ENCODE peak calls at places on chromosomes 11 and 22, in seven cellular contexts. J, Q, T, B, Y, S and R are unnamed samples.

GRCh38 chr22:32327596-32328171 is 30.0 kb upstream of the RFPL3 start:
- DNase-seq in J (no peak), Q (no peak), T (no peak), B (no peak), Y (peak; percentile 7), S (no peak), R (no peak)

GRCh38 chr11:20444537-20444936 is 57.0 kb downstream of the PRMT3 start:
- DNase-seq in J (no peak), Q (no peak), T (no peak), B (no peak), Y (no peak), S (no peak), R (no peak)

GRCh38 chr11:1207451-1208360 is 15.2 kb upstream of the MUC5B start:
- DNase-seq in J (peak; percentile 13), Q (no peak), T (no peak), B (no peak), Y (no peak), S (no peak), R (no peak)

GRCh38 chr11:45155058-45155551 is 8.7 kb downstream of the PRDM11 start:
- DNase-seq in J (no peak), Q (no peak), T (no peak), B (no peak), Y (no peak), S (no peak), R (no peak)

GRCh38 chr11:68269414-68270081 is 2.2 kb downstream of the C11orf24 start:
- DNase-seq in J (no peak), Q (no peak), T (no peak), B (no peak), Y (no peak), S (peak; percentile 57), R (no peak)

GRCh38 chr11:76048763-76049162 is 157.5 kb downstream of the WNT11 start:
- DNase-seq in J (no peak), Q (no peak), T (peak; percentile 13), B (no peak), Y (no peak), S (no peak), R (peak; percentile 62)

GRCh38 chr11:57515332-57516060 is at the start of gene SLC43A1:
- DNase-seq in J (peak; percentile 74), Q (no peak), T (no peak), B (peak; percentile 81), Y (peak; percentile 66), S (peak; percentile 46), R (peak; percentile 73)

GRCh38 chr22:46007003-46007847 is 30.3 kb upstream of the WNT7B start:
- DNase-seq in J (peak; percentile 48), Q (no peak), T (peak; percentile 74), B (no peak), Y (no peak), S (no peak), R (peak; percentile 44)

GRCh38 chr11:10564692-10565318 is 3.7 kb downstream of the LYVE1 start:
- DNase-seq in J (no peak), Q (no peak), T (no peak), B (no peak), Y (no peak), S (no peak), R (peak; percentile 35)

GRCh38 chr22:41922940-41923594 is 3.5 kb downstream of the TNFRSF13C start:
- DNase-seq in J (no peak), Q (no peak), T (no peak), B (no peak), Y (no peak), S (no peak), R (no peak)

GRCh38 chr11:1360181-1360834 is 29.4 kb upstream of the BRSK2 start:
- DNase-seq in J (peak; percentile 21), Q (no peak), T (no peak), B (no peak), Y (no peak), S (no peak), R (no peak)

GRCh38 chr11:10743354-10744035 is 7.6 kb upstream of the CTR9 start:
- DNase-seq in J (no peak), Q (no peak), T (no peak), B (no peak), Y (no peak), S (no peak), R (no peak)

GRCh38 chr22:49077586-49077985 is 750.1 kb downstream of the BRD1 start:
- DNase-seq in J (no peak), Q (no peak), T (no peak), B (no peak), Y (no peak), S (no peak), R (no peak)

GRCh38 chr11:57566035-57566504 is 1.4 kb downstream of the UBE2L6 start:
- DNase-seq in J (no peak), Q (peak; percentile 68), T (no peak), B (no peak), Y (no peak), S (peak; percentile 46), R (peak; percentile 69)

GRCh38 chr11:61042537-61042936 is 59.8 kb upstream of the CD5 start:
- DNase-seq in J (no peak), Q (no peak), T (no peak), B (no peak), Y (no peak), S (no peak), R (no peak)

DNA sequence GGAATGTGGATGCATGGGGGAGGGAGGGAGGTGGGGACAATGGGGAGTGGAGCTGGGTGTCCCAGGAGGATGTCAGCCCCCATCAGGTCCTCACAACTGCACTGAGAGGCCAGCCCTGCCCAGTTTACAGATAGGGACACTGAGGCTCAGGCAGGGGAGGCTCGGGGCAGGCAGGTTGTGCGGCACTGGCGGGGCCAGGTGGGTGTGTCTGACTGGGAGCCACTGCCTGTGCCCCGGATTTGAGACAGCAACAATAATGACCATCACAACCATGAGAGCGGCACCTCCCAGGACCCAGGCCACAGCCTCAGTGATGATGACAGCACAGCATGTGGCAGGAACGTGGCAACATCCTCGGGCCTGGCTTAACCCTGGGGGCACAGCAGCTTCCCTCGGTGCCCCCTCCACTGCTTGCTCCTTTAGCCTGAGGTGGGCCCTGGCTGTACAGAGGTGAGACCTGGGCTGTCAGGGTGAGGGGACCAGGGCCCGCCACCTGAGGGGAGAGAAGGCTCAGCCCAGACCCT is 32.0 kb downstream of the SHISAL1 start:
- DNase-seq in J (no peak), Q (no peak), T (no peak), B (no peak), Y (no peak), S (no peak), R (no peak)
- TF ChIP-seq JUND in J (no peak), Q (no peak), T (no peak), B (no peak), Y (no peak), S (no peak), R (no peak)

GRCh38 chr11:6321961-6322362 is 1.7 kb upstream of the CAVIN3 start:
- DNase-seq in J (no peak), Q (no peak), T (peak; percentile 52), B (no peak), Y (no peak), S (no peak), R (no peak)
- TF ChIP-seq JUND in J (no peak), Q (no peak), T (peak; percentile 67), B (no peak), Y (no peak), S (no peak), R (no peak)

GRCh38 chr11:36062796-36063380 is 119.0 kb downstream of the LDLRAD3 start:
- DNase-seq in J (no peak), Q (no peak), T (no peak), B (no peak), Y (no peak), S (no peak), R (no peak)
- TF ChIP-seq JUND in J (no peak), Q (no peak), T (no peak), B (no peak), Y (no peak), S (no peak), R (no peak)

DNA sequence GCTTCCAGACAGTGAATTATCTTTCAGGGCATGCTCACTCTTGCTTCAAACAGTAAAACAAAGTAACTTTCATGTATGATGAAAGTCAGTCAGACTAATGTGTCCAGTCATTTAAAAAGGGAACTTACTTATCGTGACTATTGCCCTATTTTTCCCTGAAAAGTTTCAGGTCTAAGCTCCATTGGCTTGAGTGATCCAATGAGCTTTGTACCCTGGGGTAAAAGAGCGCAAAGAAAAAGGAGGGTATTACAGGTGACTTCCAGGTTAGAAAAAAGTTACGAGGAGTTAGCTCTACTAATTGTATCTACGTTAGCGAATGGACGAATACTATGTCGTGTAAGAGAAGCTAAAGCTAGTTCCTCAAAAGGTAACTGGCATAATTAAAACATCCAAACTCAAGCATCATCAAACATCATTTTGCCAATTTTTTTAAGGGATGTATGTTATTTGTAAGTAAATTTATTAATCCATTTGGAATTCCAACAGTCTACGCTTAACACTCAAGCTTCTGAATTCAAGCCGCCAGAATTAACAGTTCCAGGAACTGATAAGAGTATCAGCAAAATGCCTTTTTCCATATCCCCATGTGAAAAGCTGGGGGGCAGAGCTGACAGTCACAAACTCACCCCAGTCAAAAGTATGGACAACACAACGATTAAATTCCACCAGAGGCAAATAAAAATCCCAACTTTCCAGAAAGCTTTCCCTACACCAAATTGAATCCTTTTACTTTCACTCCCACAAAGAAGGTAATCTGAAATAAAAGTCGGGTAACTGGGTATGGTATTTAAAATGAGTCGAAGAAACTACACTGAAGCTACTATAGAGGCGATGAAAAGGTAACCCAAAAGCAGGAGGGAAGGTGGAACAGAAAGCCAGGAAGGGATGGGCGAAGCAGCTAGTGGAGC is 1.4 kb downstream of the PICALM start:
- DNase-seq in J (no peak), Q (no peak), T (no peak), B (peak; percentile 18), Y (no peak), S (peak; percentile 83), R (peak; percentile 31)
- TF ChIP-seq JUND in J (no peak), Q (no peak), T (no peak), B (peak; percentile 12), Y (no peak), S (no peak), R (no peak)

GRCh38 chr11:21446939-21447590 is 745.8 kb upstream of the ANO5 start:
- DNase-seq in J (no peak), Q (no peak), T (no peak), B (no peak), Y (no peak), S (no peak), R (no peak)
- TF ChIP-seq JUND in J (no peak), Q (no peak), T (no peak), B (no peak), Y (no peak), S (no peak), R (no peak)

GRCh38 chr11:115927823-115928329 is 423.7 kb upstream of the CADM1 start:
- DNase-seq in J (no peak), Q (peak; percentile 87), T (no peak), B (no peak), Y (no peak), S (no peak), R (no peak)

GRCh38 chr11:115925568-115925904 is 421.3 kb upstream of the CADM1 start:
- DNase-seq in J (no peak), Q (no peak), T (no peak), B (no peak), Y (no peak), S (no peak), R (no peak)

GRCh38 chr11:115926090-115926489 is 421.9 kb upstream of the CADM1 start:
- DNase-seq in J (no peak), Q (no peak), T (no peak), B (no peak), Y (no peak), S (no peak), R (no peak)

GRCh38 chr11:115926601-115927000 is 422.4 kb upstream of the CADM1 start:
- DNase-seq in J (no peak), Q (no peak), T (no peak), B (no peak), Y (no peak), S (no peak), R (no peak)

GRCh38 chr11:115924744-115925567 is 420.7 kb upstream of the CADM1 start:
- DNase-seq in J (no peak), Q (peak; percentile 99), T (no peak), B (no peak), Y (no peak), S (no peak), R (no peak)
- TF ChIP-seq JUND in J (no peak), Q (peak; percentile 70), T (no peak), B (no peak), Y (no peak), S (no peak), R (no peak)